ENCODE peak calls at places on chromosomes 11 and 22, in ten cellular contexts. A is right lobe of liver, K is left ventricle myocardium inferior, L is endothelial cell of umbilical vein, T is IMR-90, S is body of pancreas, G is tibial artery, O is heart left ventricle, P is uterus, M is transverse colon. U is an unnamed sample.
A peak's percentile ranks its signal among the peaks of the same experiment; 100 is the strongest.

GRCh38 chr11:61587541-61587941 is 6.7 kb upstream of the SYT7 start:
- DNase-seq in A (no peak), K (peak; percentile 70), L (no peak), T (no peak), S (peak; percentile 33), G (no peak), O (peak; percentile 80), P (peak; percentile 38), M (peak; percentile 54), U (no peak)

GRCh38 chr11:74678591-74679512 is 52.4 kb downstream of the CHRDL2 start:
- DNase-seq in A (no peak), K (no peak), L (no peak), T (peak; percentile 44), S (no peak), G (peak; percentile 46), O (no peak), P (peak; percentile 73), M (no peak), U (no peak)

GRCh38 chr11:78828582-78829520 is 254.2 kb upstream of the NARS2 start:
- DNase-seq in A (no peak), K (no peak), L (no peak), T (no peak), S (no peak), G (no peak), O (no peak), P (no peak), M (no peak), U (no peak)

GRCh38 chr11:96317985-96318384 is 25.0 kb downstream of the MAML2 start:
- DNase-seq in A (no peak), K (no peak), L (no peak), T (no peak), S (no peak), G (no peak), O (no peak), P (no peak), M (no peak), U (no peak)

GRCh38 chr11:44630511-44631210 is 65.2 kb downstream of the CD82 start:
- DNase-seq in A (peak; percentile 34), K (no peak), L (no peak), T (no peak), S (peak; percentile 5), G (peak; percentile 29), O (no peak), P (peak; percentile 10), M (peak; percentile 5), U (no peak)

GRCh38 chr22:45671783-45672563 is at the start of gene ATXN10:
- DNase-seq in A (peak; percentile 70), K (peak; percentile 69), L (peak; percentile 77), T (peak; percentile 65), S (peak; percentile 62), G (peak; percentile 76), O (peak; percentile 83), P (peak; percentile 56), M (peak; percentile 56), U (peak; percentile 37)

GRCh38 chr22:33000342-33001280 is 57.6 kb downstream of the SYN3 start:
- DNase-seq in A (peak; percentile 65), K (peak; percentile 58), L (peak; percentile 2), T (peak; percentile 32), S (peak; percentile 36), G (no peak), O (peak; percentile 77), P (peak; percentile 44), M (peak; percentile 27), U (peak; percentile 47)

GRCh38 chr11:32118025-32118974 is 27.4 kb downstream of the RCN1 start:
- DNase-seq in A (no peak), K (no peak), L (no peak), T (peak; percentile 80), S (no peak), G (no peak), O (no peak), P (no peak), M (no peak), U (peak; percentile 88)

GRCh38 chr11:73752216-73752867 is 8.5 kb downstream of the RAB6A start:
- DNase-seq in A (no peak), K (no peak), L (no peak), T (no peak), S (no peak), G (no peak), O (no peak), P (no peak), M (no peak), U (no peak)

GRCh38 chr22:37259540-37260029 is 15.5 kb upstream of the RAC2 start:
- DNase-seq in A (peak; percentile 56), K (no peak), L (peak; percentile 60), T (peak; percentile 61), S (no peak), G (no peak), O (no peak), P (no peak), M (no peak), U (peak; percentile 53)

GRCh38 chr11:59429924-59430516 is 3.8 kb upstream of the OR5A2 start:
- DNase-seq in A (no peak), K (no peak), L (peak; percentile 54), T (peak; percentile 45), S (peak; percentile 41), G (no peak), O (no peak), P (no peak), M (no peak), U (peak; percentile 37)

GRCh38 chr11:132790466-132790865 is 741.8 kb downstream of the OPCML start:
- DNase-seq in A (no peak), K (no peak), L (no peak), T (no peak), S (no peak), G (no peak), O (no peak), P (no peak), M (no peak), U (no peak)

GRCh38 chr22:32713737-32714457 is 87.6 kb upstream of the TIMP3 start:
- DNase-seq in A (no peak), K (no peak), L (no peak), T (no peak), S (no peak), G (no peak), O (no peak), P (no peak), M (no peak), U (no peak)

GRCh38 chr11:13169709-13170108 is 107.9 kb upstream of the BMAL1 start:
- DNase-seq in A (no peak), K (no peak), L (peak; percentile 48), T (peak; percentile 94), S (no peak), G (no peak), O (no peak), P (no peak), M (no peak), U (peak; percentile 79)
- H3K27ac ChIP-seq in A (no peak overlapping the region), K (no peak overlapping the region), L (no peak overlapping the region), T (no peak overlapping the region), S (no peak overlapping the region), G (no peak overlapping the region), O (no peak overlapping the region), P (no peak overlapping the region), M (no peak overlapping the region), U (no peak overlapping the region)

GRCh38 chr11:125890447-125891100 is 3.1 kb downstream of the HYLS1 start:
- DNase-seq in A (no peak), K (no peak), L (peak; percentile 79), T (peak; percentile 15), S (no peak), G (no peak), O (no peak), P (no peak), M (no peak), U (no peak)

GRCh38 chr11:125887373-125888324 is at the start of gene HYLS1:
- DNase-seq in A (peak; percentile 97), K (peak; percentile 95), L (peak; percentile 99), T (peak; percentile 95), S (peak; percentile 91), G (peak; percentile 96), O (peak; percentile 98), P (peak; percentile 92), M (peak; percentile 94), U (peak; percentile 96)

GRCh38 chr11:125883375-125883774 is 4.1 kb upstream of the HYLS1 start:
- DNase-seq in A (no peak), K (no peak), L (peak; percentile 36), T (no peak), S (no peak), G (no peak), O (no peak), P (no peak), M (no peak), U (no peak)

GRCh38 chr11:125892071-125892470 is 4.6 kb downstream of the HYLS1 start:
- DNase-seq in A (no peak), K (no peak), L (peak; percentile 9), T (peak; percentile 75), S (no peak), G (no peak), O (no peak), P (no peak), M (no peak), U (no peak)

GRCh38 chr11:125886997-125887372 is 483 bp upstream of the HYLS1 start:
- DNase-seq in A (peak; percentile 63), K (peak; percentile 27), L (no peak), T (no peak), S (peak; percentile 35), G (no peak), O (peak; percentile 73), P (peak; percentile 29), M (peak; percentile 34), U (peak; percentile 11)
- H3K4me3 ChIP-seq in A (peak overlapping the region; percentile 81), K (peak overlapping the region; percentile 81), L (peak overlapping the region; percentile 84), T (peak overlapping the region; percentile 89), S (no peak overlapping the region), G (peak overlapping the region; percentile 65), O (peak overlapping the region; percentile 63), P (peak overlapping the region; percentile 91), M (no peak overlapping the region), U (peak overlapping the region; percentile 84)

DNA sequence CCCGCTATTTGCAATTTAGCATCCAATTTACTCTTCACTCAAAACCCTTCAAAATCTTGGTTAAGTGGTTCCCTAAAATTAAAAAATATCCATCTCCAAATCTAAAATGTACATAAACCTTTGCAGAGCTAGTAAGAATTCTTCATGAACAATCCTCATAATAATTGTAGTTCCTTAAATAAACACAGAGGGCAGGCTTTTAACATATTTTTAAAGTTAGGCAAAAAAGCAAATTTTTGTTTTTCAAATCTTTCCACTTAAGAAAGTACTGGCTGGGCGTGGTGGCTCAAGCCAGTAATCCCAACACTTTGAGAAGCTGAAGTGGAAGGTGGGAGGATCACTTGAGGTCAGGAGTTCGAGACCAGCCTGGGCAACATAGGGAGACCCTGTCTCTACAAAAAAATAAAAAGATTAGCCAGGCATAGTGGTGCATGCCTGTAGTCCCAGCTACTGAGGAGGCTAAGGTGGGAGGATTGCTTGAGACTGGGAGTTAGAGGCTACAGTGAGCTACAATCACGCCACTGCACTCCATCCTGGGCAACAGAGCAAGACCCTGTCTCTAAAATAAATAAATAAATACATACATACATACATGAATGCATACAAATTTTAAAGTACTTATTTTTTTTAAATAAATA is 25.1 kb upstream of the PLAAT3 start:
- DNase-seq in A (no peak), K (no peak), L (peak; percentile 30), T (peak; percentile 27), S (no peak), G (no peak), O (no peak), P (no peak), M (no peak), U (no peak)
- TF ChIP-seq CTCF in A (peak; percentile 31), K (peak; percentile 61), L (peak; percentile 16), T (peak; percentile 45), S (no peak), G (peak; percentile 42), O (peak; percentile 59), P (peak; percentile 40), M (peak; percentile 45), U (peak; percentile 18)

DNA sequence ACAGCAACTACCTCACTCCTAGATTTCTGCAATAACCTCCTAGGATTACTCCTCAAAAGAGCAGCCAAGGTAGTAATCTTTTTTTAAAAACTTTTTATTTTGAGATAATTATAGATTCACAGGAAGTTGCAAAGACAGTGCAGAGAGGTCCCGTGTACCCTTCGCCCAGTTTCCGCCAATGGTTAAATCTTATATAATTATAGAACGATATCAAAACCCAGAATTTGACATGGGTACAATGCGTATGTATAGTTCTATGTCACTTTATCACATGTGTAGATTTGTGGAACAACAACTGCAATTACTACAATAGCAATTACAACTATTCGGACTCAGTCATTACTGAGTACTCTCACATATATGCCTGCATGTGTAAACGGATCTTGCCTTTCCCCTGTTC is 94.8 kb upstream of the APOA1 start:
- DNase-seq in A (no peak), K (no peak), L (no peak), T (no peak), S (no peak), G (no peak), O (no peak), P (no peak), M (no peak), U (no peak)
- H3K27ac ChIP-seq in A (peak overlapping the region; percentile 19), K (peak overlapping the region; percentile 77), L (no peak overlapping the region), T (no peak overlapping the region), S (no peak overlapping the region), G (no peak overlapping the region), O (peak overlapping the region; percentile 58), P (peak overlapping the region; percentile 58), M (peak overlapping the region; percentile 61), U (no peak overlapping the region)